ENCODE peak calls at places on chromosomes 1 and 21, in eight cellular contexts. Z, O, B, E, X, A, N and Q are unnamed samples.

GRCh38 chr1:49686107-49686506 is 337.6 kb downstream of the AGBL4 start:
- DNase-seq in Z (no peak), N (no peak), B (no peak), A (no peak), E (no peak), O (no peak), X (no peak), Q (no peak)

GRCh38 chr1:235024706-235025421 is 103.8 kb downstream of the TOMM20 start:
- DNase-seq in Z (no peak), A (no peak), N (no peak), X (no peak), E (no peak), O (no peak), B (no peak), Q (no peak)

GRCh38 chr1:56644941-56645662 is at the start of gene PRKAA2:
- DNase-seq in O (peak), E (no peak), N (no peak), Z (no peak), A (no peak), B (peak), X (no peak), Q (peak)

GRCh38 chr1:102550729-102551384 is 554.1 kb upstream of the OLFM3 start:
- DNase-seq in E (no peak), N (peak), Z (no peak), A (peak), B (no peak), O (no peak), X (peak), Q (no peak)

GRCh38 chr1:163231385-163231784 is 28.7 kb upstream of the RGS5 start:
- DNase-seq in A (peak), Z (peak), X (peak), B (no peak), N (peak), E (peak), O (no peak), Q (no peak)

GRCh38 chr1:78892251-78892650 is 114.3 kb downstream of the ADGRL4 start:
- DNase-seq in N (peak), Z (peak), X (no peak), B (no peak), O (no peak), E (no peak), A (peak), Q (no peak)

GRCh38 chr1:8409107-8409506 is 91.2 kb downstream of the SLC45A1 start:
- DNase-seq in Z (no peak), N (peak), O (no peak), X (no peak), A (peak), E (no peak), B (peak), Q (peak)

GRCh38 chr1:31110846-31111245 is 45.3 kb upstream of the PUM1 start:
- DNase-seq in O (no peak), N (no peak), B (no peak), X (no peak), Z (no peak), E (no peak), A (no peak), Q (no peak)

GRCh38 chr1:42977653-42978052 is 19.0 kb upstream of the SLC2A1 start:
- DNase-seq in A (no peak), N (no peak), B (no peak), Z (no peak), E (no peak), X (no peak), O (no peak), Q (no peak)

GRCh38 chr1:57576750-57577149 is 152.9 kb upstream of the DAB1 start:
- DNase-seq in N (no peak), Z (no peak), A (no peak), B (no peak), X (no peak), E (no peak), O (no peak), Q (no peak)

GRCh38 chr1:158649052-158649451 is 37.5 kb downstream of the SPTA1 start:
- DNase-seq in A (no peak), O (no peak), E (no peak), B (no peak), X (no peak), N (no peak), Z (no peak), Q (no peak)

GRCh38 chr1:20069932-20070331 is at the start of gene PLA2G5:
- DNase-seq in Z (peak), O (no peak), E (no peak), A (peak), N (peak), X (no peak), B (peak), Q (no peak)

GRCh38 chr1:233448290-233448689 is 120.8 kb downstream of the MAP3K21 start:
- DNase-seq in N (no peak), B (no peak), A (no peak), Z (no peak), O (no peak), X (no peak), E (no peak), Q (no peak)

GRCh38 chr1:89762801-89763648 is 57.8 kb upstream of the LRRC8D start:
- DNase-seq in B (peak), E (peak), N (peak), Z (peak), X (peak), O (peak), A (peak), Q (peak)

GRCh38 chr1:203526572-203526971 is 32.6 kb downstream of the OPTC start:
- DNase-seq in Z (no peak), E (no peak), X (no peak), A (peak), N (no peak), B (no peak), O (no peak), Q (no peak)

GRCh38 chr1:145701306-145701862 is 5.8 kb downstream of the PDZK1 start:
- DNase-seq in N (peak), X (no peak), B (no peak), E (no peak), A (no peak), O (no peak), Z (no peak), Q (no peak)

GRCh38 chr1:113314600-113314999 is 75.7 kb upstream of the MAGI3 start:
- DNase-seq in X (no peak), Z (no peak), B (no peak), N (no peak), E (no peak), A (no peak), O (no peak), Q (no peak)

GRCh38 chr1:247096958-247097357 is 7.2 kb downstream of the ZNF669 start:
- DNase-seq in E (no peak), A (no peak), X (no peak), B (no peak), Z (no peak), O (no peak), N (no peak), Q (no peak)

GRCh38 chr1:96340688-96341087 is 380.9 kb upstream of the PTBP2 start:
- DNase-seq in Z (no peak), E (no peak), X (no peak), N (no peak), O (no peak), A (no peak), B (no peak), Q (no peak)

GRCh38 chr21:33076600-33077329 is 6.8 kb downstream of the OLIG1 start:
- DNase-seq in N (no peak), E (no peak), B (no peak), O (no peak), A (no peak), Z (no peak), X (no peak), Q (no peak)

GRCh38 chr1:200488375-200489165 is 78.7 kb upstream of the ZNF281 start:
- DNase-seq in A (peak), Z (peak), N (peak), B (peak), E (peak), O (peak), X (peak), Q (peak)

GRCh38 chr1:5385400-5385799 is 606.8 kb downstream of the NPHP4 start:
- DNase-seq in A (no peak), N (no peak), B (no peak), Z (no peak), E (no peak), X (no peak), O (no peak), Q (no peak)